ENCODE peak calls at places on chromosome 20, in eight cellular contexts. M, C, U, N, B, D, T and A are unnamed samples.

GRCh38 chr20:32566379-32567374 is 18.5 kb downstream of the NOL4L start:
- DNase-seq in D (no peak), B (no peak), T (no peak), U (no peak), C (no peak), M (no peak), N (no peak), A (no peak)

GRCh38 chr20:50304883-50305635 is 114.4 kb downstream of the CEBPB start:
- DNase-seq in T (no peak), D (no peak), C (peak; percentile 83), M (peak; percentile 91), U (no peak), N (no peak), B (peak; percentile 96), A (peak; percentile 65)

GRCh38 chr20:10924628-10925266 is 250.9 kb upstream of the JAG1 start:
- DNase-seq in C (no peak), U (no peak), T (peak; percentile 81), N (no peak), D (peak; percentile 53), B (no peak), M (no peak), A (peak; percentile 48)

GRCh38 chr20:44050925-44051660 is 135.9 kb downstream of the JPH2 start:
- DNase-seq in U (no peak), N (no peak), B (no peak), C (no peak), T (no peak), M (no peak), D (no peak), A (no peak)

GRCh38 chr20:11155156-11155805 is 481.5 kb upstream of the JAG1 start:
- DNase-seq in C (no peak), T (peak; percentile 18), N (peak; percentile 3), U (no peak), D (no peak), B (no peak), M (no peak), A (no peak)

GRCh38 chr20:51398083-51398482 is 144.4 kb downstream of the NFATC2 start:
- DNase-seq in D (no peak), U (no peak), N (no peak), M (no peak), B (no peak), T (no peak), C (no peak), A (no peak)

GRCh38 chr20:44924526-44924925 is 14.7 kb downstream of the PABPC1L start:
- DNase-seq in T (no peak), N (no peak), U (no peak), B (no peak), M (no peak), D (no peak), C (no peak), A (no peak)

GRCh38 chr20:29299811-29300578 is 1957.5 kb upstream of the DEFB115 start:
- DNase-seq in T (no peak), U (no peak), N (no peak), D (no peak), C (no peak), B (no peak), M (no peak), A (no peak)

GRCh38 chr20:63552481-63553249 is 1.3 kb upstream of the FNDC11 start:
- DNase-seq in N (no peak), D (no peak), T (no peak), C (no peak), M (no peak), B (no peak), U (no peak), A (no peak)

GRCh38 chr20:43458422-43458924 is 777 bp downstream of the SRSF6 start:
- DNase-seq in N (no peak), M (peak; percentile 13), D (no peak), C (no peak), T (no peak), U (no peak), B (no peak), A (no peak)

GRCh38 chr20:2820896-2821869 is 5.0 kb downstream of the TMEM239 start:
- DNase-seq in N (no peak), D (no peak), T (no peak), C (no peak), M (no peak), B (no peak), U (no peak), A (peak; percentile 39)

GRCh38 chr20:45993197-45993951 is 15.3 kb upstream of the MMP9 start:
- DNase-seq in M (peak; percentile 44), C (no peak), U (peak; percentile 92), D (peak; percentile 78), N (peak; percentile 75), B (peak; percentile 10), T (no peak), A (no peak)

GRCh38 chr20:2692036-2692885 is at the start of gene EBF4:
- DNase-seq in B (peak; percentile 46), N (no peak), M (peak; percentile 18), U (no peak), D (no peak), C (no peak), T (peak; percentile 73), A (no peak)

GRCh38 chr20:51767867-51768758 is at the start of gene ATP9A:
- DNase-seq in N (no peak), T (peak; percentile 70), U (no peak), D (no peak), C (no peak), M (no peak), B (peak; percentile 40), A (no peak)

GRCh38 chr20:62539208-62539607 is 63.4 kb upstream of the GATA5 start:
- DNase-seq in N (no peak), C (no peak), U (no peak), B (no peak), D (no peak), M (no peak), T (no peak), A (no peak)

GRCh38 chr20:19661717-19662637 is 96.1 kb upstream of the RIN2 start:
- DNase-seq in D (peak; percentile 62), T (peak; percentile 44), M (peak; percentile 73), C (peak; percentile 37), U (peak; percentile 57), B (peak; percentile 47), N (peak; percentile 76), A (peak; percentile 46)

GRCh38 chr20:51697119-51697826 is 70.9 kb downstream of the ATP9A start:
- DNase-seq in T (no peak), C (no peak), B (no peak), M (no peak), U (no peak), D (no peak), N (no peak), A (no peak)

GRCh38 chr20:19867074-19867473 is 109.0 kb downstream of the RIN2 start:
- DNase-seq in N (no peak), T (no peak), D (no peak), M (no peak), B (no peak), C (peak; percentile 22), U (no peak), A (no peak)

GRCh38 chr20:63750807-63751470 is 11.4 kb downstream of the SLC2A4RG start:
- DNase-seq in B (peak; percentile 18), U (no peak), T (no peak), C (no peak), D (no peak), M (no peak), N (no peak), A (no peak)

GRCh38 chr20:2364014-2364413 is 16.7 kb upstream of the TGM6 start:
- DNase-seq in M (no peak), C (no peak), N (no peak), B (no peak), T (no peak), D (peak; percentile 38), U (no peak), A (no peak)